ENCODE peak calls at places on chromosomes 6 and 20, in seven cellular contexts. P is NCI-H1105 treated with DMSO at 0.1 percent for 48 hours; W is AG10803; V is kidney tubule cell; D is stimulated activated CD8-positive, alpha-beta memory T cell treated with anti-CD3 and anti-CD28 coated beads, Interleukin-15, amount 100 ng/mL, for 4 hours; E is PC-3; J is astrocyte of the cerebellum. O is an unnamed sample.

GRCh38 chr6:158039571-158040050 is 57.9 kb downstream of the SYNJ2 start:
- DNase-seq in P (no peak), W (no peak), V (no peak), D (no peak), E (peak), J (peak), O (no peak)

GRCh38 chr20:14210146-14210545 is 127.3 kb downstream of the FLRT3 start:
- DNase-seq in P (no peak), W (no peak), V (no peak), D (no peak), E (no peak), J (no peak), O (no peak)

GRCh38 chr6:21846541-21847451 is 253.2 kb downstream of the SOX4 start:
- DNase-seq in P (peak), W (no peak), V (peak), D (no peak), E (peak), J (no peak), O (no peak)

GRCh38 chr6:127069659-127070279 is 48.7 kb upstream of the RSPO3 start:
- DNase-seq in P (peak), W (peak), V (peak), D (no peak), E (peak), J (peak), O (no peak)

GRCh38 chr6:17354700-17355403 is 38.5 kb upstream of the CAP2 start:
- DNase-seq in P (no peak), W (peak), V (peak), D (no peak), E (peak), J (peak), O (no peak)

GRCh38 chr6:25369450-25370086 is 90.4 kb downstream of the CARMIL1 start:
- DNase-seq in P (peak), W (peak), V (peak), D (no peak), E (no peak), J (peak), O (no peak)

GRCh38 chr6:158638393-158638792 is 6.2 kb downstream of the DYNLT1 start:
- DNase-seq in P (no peak), W (no peak), V (no peak), D (no peak), E (no peak), J (no peak), O (no peak)

GRCh38 chr6:157432231-157432630 is 51.2 kb downstream of the ZDHHC14 start:
- DNase-seq in P (no peak), W (no peak), V (peak), D (no peak), E (peak), J (no peak), O (no peak)

GRCh38 chr6:786946-787763 is 94.2 kb upstream of the EXOC2 start:
- DNase-seq in P (no peak), W (no peak), V (peak), D (no peak), E (peak), J (no peak), O (no peak)

GRCh38 chr6:3484240-3484639 is 27.4 kb upstream of the SLC22A23 start:
- DNase-seq in P (no peak), W (peak), V (peak), D (no peak), E (peak), J (peak), O (no peak)

GRCh38 chr20:59482581-59483187 is 121.7 kb upstream of the PHACTR3 start:
- DNase-seq in P (no peak), W (no peak), V (no peak), D (no peak), E (no peak), J (no peak), O (no peak)

GRCh38 chr6:11258260-11259237 is 26.1 kb upstream of the NEDD9 start:
- DNase-seq in P (no peak), W (peak), V (no peak), D (no peak), E (no peak), J (peak), O (no peak)

GRCh38 chr6:77814119-77814518 is 161.3 kb downstream of the MEI4 start:
- DNase-seq in P (no peak), W (no peak), V (no peak), D (no peak), E (no peak), J (no peak), O (no peak)

GRCh38 chr6:46972521-46972920 is 50.8 kb upstream of the ADGRF5 start:
- DNase-seq in P (no peak), W (no peak), V (no peak), D (no peak), E (no peak), J (no peak), O (no peak)

GRCh38 chr6:163057260-163057659 is 329.5 kb downstream of the PACRG start:
- DNase-seq in P (no peak), W (no peak), V (no peak), D (no peak), E (no peak), J (no peak), O (no peak)

GRCh38 chr6:8086755-8087306 is 15.5 kb downstream of the EEF1E1 start:
- DNase-seq in P (no peak), W (no peak), V (no peak), D (no peak), E (no peak), J (no peak), O (no peak)

GRCh38 chr20:44392088-44392775 is 36.7 kb downstream of the HNF4A start:
- DNase-seq in P (no peak), W (no peak), V (no peak), D (no peak), E (no peak), J (no peak), O (no peak)

GRCh38 chr6:167720456-167721285 is 106.0 kb upstream of the AFDN start:
- DNase-seq in P (no peak), W (no peak), V (no peak), D (no peak), E (no peak), J (no peak), O (no peak)

GRCh38 chr6:77926198-77926752 is 273.4 kb downstream of the MEI4 start:
- DNase-seq in P (no peak), W (no peak), V (no peak), D (no peak), E (peak), J (no peak), O (no peak)

GRCh38 chr6:170292111-170292777 is 1.4 kb upstream of the DLL1 start:
- DNase-seq in P (peak), W (no peak), V (no peak), D (no peak), E (no peak), J (no peak), O (no peak)

GRCh38 chr6:39936857-39937256 is 2.6 kb upstream of the MOCS1 start:
- DNase-seq in P (no peak), W (no peak), V (no peak), D (no peak), E (no peak), J (no peak), O (no peak)

GRCh38 chr6:132659082-132659481 is at the start of gene TAAR1:
- DNase-seq in P (peak), W (no peak), V (no peak), D (no peak), E (no peak), J (no peak), O (no peak)

GRCh38 chr6:6434151-6434550 is 113.7 kb upstream of the F13A1 start:
- DNase-seq in P (no peak), W (no peak), V (no peak), D (no peak), E (no peak), J (no peak), O (no peak)

GRCh38 chr6:1391692-1392309 is 2.4 kb downstream of the FOXF2 start:
- DNase-seq in P (no peak), W (no peak), V (no peak), D (no peak), E (no peak), J (no peak), O (no peak)

GRCh38 chr6:158414900-158415299 is 102.6 kb downstream of the TULP4 start:
- DNase-seq in P (no peak), W (peak), V (peak), D (no peak), E (peak), J (peak), O (no peak)

GRCh38 chr20:48771542-48771941 is 56.3 kb downstream of the PREX1 start:
- DNase-seq in P (no peak), W (peak), V (no peak), D (no peak), E (no peak), J (no peak), O (no peak)

GRCh38 chr6:107704377-107705013 is 119.6 kb downstream of the SCML4 start:
- DNase-seq in P (peak), W (peak), V (peak), D (no peak), E (peak), J (peak), O (no peak)

GRCh38 chr6:130893766-130894165 is 66.6 kb downstream of the SMLR1 start:
- DNase-seq in P (no peak), W (no peak), V (no peak), D (no peak), E (no peak), J (no peak), O (no peak)

GRCh38 chr6:29531668-29532067 is 27.9 kb downstream of the UBD start:
- DNase-seq in P (no peak), W (no peak), V (peak), D (no peak), E (peak), J (no peak), O (no peak)

GRCh38 chr6:83868639-83869038 is 9.2 kb downstream of the CYB5R4 start:
- DNase-seq in P (no peak), W (peak), V (peak), D (no peak), E (peak), J (no peak), O (no peak)

GRCh38 chr6:106411643-106412200 is 51.2 kb downstream of the CRYBG1 start:
- DNase-seq in P (no peak), W (no peak), V (no peak), D (no peak), E (no peak), J (no peak), O (no peak)

GRCh38 chr6:167551634-167552630 is 227.0 kb downstream of the TTLL2 start:
- DNase-seq in P (no peak), W (no peak), V (no peak), D (no peak), E (no peak), J (no peak), O (no peak)

GRCh38 chr6:145836170-145836569 is 21.6 kb upstream of the FBXO30 start:
- DNase-seq in P (no peak), W (peak), V (peak), D (no peak), E (peak), J (no peak), O (no peak)

GRCh38 chr6:112296122-112296521 is 41.8 kb upstream of the LAMA4 start:
- DNase-seq in P (no peak), W (peak), V (peak), D (no peak), E (peak), J (no peak), O (no peak)

GRCh38 chr20:5100684-5101347 is 18.9 kb downstream of the PCNA start:
- DNase-seq in P (peak), W (peak), V (peak), D (peak), E (peak), J (no peak), O (no peak)

GRCh38 chr6:12203001-12203400 is 87.2 kb upstream of the EDN1 start:
- DNase-seq in P (no peak), W (no peak), V (peak), D (no peak), E (no peak), J (no peak), O (no peak)

GRCh38 chr6:144597511-144597910 is 312.4 kb downstream of the UTRN start:
- DNase-seq in P (no peak), W (no peak), V (no peak), D (no peak), E (no peak), J (no peak), O (no peak)

GRCh38 chr6:3026811-3027626 is 27.3 kb downstream of the NQO2 start:
- DNase-seq in P (no peak), W (peak), V (no peak), D (no peak), E (no peak), J (no peak), O (no peak)

GRCh38 chr20:50546729-50547314 is 36.6 kb downstream of the PTPN1 start:
- DNase-seq in P (no peak), W (no peak), V (no peak), D (no peak), E (no peak), J (no peak), O (no peak)